ENCODE peak calls at places on chromosome 20, in four cellular contexts. One of them, this sample, is unnamed.

GRCh38 chr20:58583586-58583985 is 67.5 kb upstream of the STX16 start:
- DNase-seq in Calu3: no peak
- DNase-seq in NCI-H2081: no peak
- DNase-seq in ACHN: no peak
- DNase-seq in this sample: no peak

GRCh38 chr20:16498526-16499140 is 74.6 kb downstream of the KIF16B start:
- DNase-seq in Calu3: no peak
- DNase-seq in NCI-H2081: no peak
- DNase-seq in ACHN: no peak
- DNase-seq in this sample: no peak

GRCh38 chr20:2836035-2836434 is 4.4 kb downstream of the PCED1A start:
- DNase-seq in Calu3: no peak
- DNase-seq in NCI-H2081: no peak
- DNase-seq in ACHN: no peak
- DNase-seq in this sample: no peak

GRCh38 chr20:16729080-16729479 is 746 bp upstream of the SNRPB2 start:
- DNase-seq in Calu3: no peak
- DNase-seq in NCI-H2081: no peak
- DNase-seq in ACHN: no peak
- DNase-seq in this sample: no peak

GRCh38 chr20:21520702-21521595 is 7.1 kb upstream of the NKX2-2 start:
- DNase-seq in Calu3: no peak
- DNase-seq in NCI-H2081: peak; percentile 54
- DNase-seq in ACHN: no peak
- DNase-seq in this sample: peak; percentile 75

GRCh38 chr20:4973330-4974097 is 27.8 kb downstream of the SLC23A2 start:
- DNase-seq in Calu3: peak; percentile 8
- DNase-seq in NCI-H2081: no peak
- DNase-seq in ACHN: peak; percentile 82
- DNase-seq in this sample: no peak

GRCh38 chr20:21564127-21564773 is 50.4 kb upstream of the NKX2-2 start:
- DNase-seq in Calu3: no peak
- DNase-seq in NCI-H2081: no peak
- DNase-seq in ACHN: peak; percentile 83
- DNase-seq in this sample: no peak

GRCh38 chr20:25496968-25497401 is 88.3 kb downstream of the NINL start:
- DNase-seq in Calu3: peak; percentile 23
- DNase-seq in NCI-H2081: no peak
- DNase-seq in ACHN: peak; percentile 89
- DNase-seq in this sample: no peak

GRCh38 chr20:33947709-33948295 is 45.9 kb upstream of the RALY start:
- DNase-seq in Calu3: peak; percentile 59
- DNase-seq in NCI-H2081: no peak
- DNase-seq in ACHN: peak; percentile 63
- DNase-seq in this sample: no peak

GRCh38 chr20:17825949-17826843 is 126.4 kb downstream of the BANF2 start:
- DNase-seq in Calu3: no peak
- DNase-seq in NCI-H2081: no peak
- DNase-seq in ACHN: no peak
- DNase-seq in this sample: no peak

GRCh38 chr20:2610941-2611720 is 41.3 kb upstream of the NOP56 start:
- DNase-seq in Calu3: no peak
- DNase-seq in NCI-H2081: no peak
- DNase-seq in ACHN: no peak
- DNase-seq in this sample: peak; percentile 45

GRCh38 chr20:39146394-39146793 is 184.2 kb downstream of the DHX35 start:
- DNase-seq in Calu3: no peak
- DNase-seq in NCI-H2081: no peak
- DNase-seq in ACHN: no peak
- DNase-seq in this sample: no peak

GRCh38 chr20:760751-761417 is 7.4 kb downstream of the SLC52A3 start:
- DNase-seq in Calu3: no peak
- DNase-seq in NCI-H2081: no peak
- DNase-seq in ACHN: no peak
- DNase-seq in this sample: no peak

GRCh38 chr20:57275813-57276212 is 9.4 kb upstream of the BMP7 start:
- DNase-seq in Calu3: no peak
- DNase-seq in NCI-H2081: no peak
- DNase-seq in ACHN: no peak
- DNase-seq in this sample: no peak

GRCh38 chr20:46644733-46645132 is 6.5 kb downstream of the SLC13A3 start:
- DNase-seq in Calu3: no peak
- DNase-seq in NCI-H2081: no peak
- DNase-seq in ACHN: no peak
- DNase-seq in this sample: no peak

GRCh38 chr20:10157539-10157938 is 61.1 kb upstream of the SNAP25 start:
- DNase-seq in Calu3: no peak
- DNase-seq in NCI-H2081: no peak
- DNase-seq in ACHN: no peak
- DNase-seq in this sample: no peak

GRCh38 chr20:37686762-37687477 is 6.9 kb upstream of the CTNNBL1 start:
- DNase-seq in Calu3: peak; percentile 12
- DNase-seq in NCI-H2081: no peak
- DNase-seq in ACHN: no peak
- DNase-seq in this sample: no peak

GRCh38 chr20:54291339-54292060 is 83.6 kb downstream of the PFDN4 start:
- DNase-seq in Calu3: no peak
- DNase-seq in NCI-H2081: no peak
- DNase-seq in ACHN: no peak
- DNase-seq in this sample: no peak

GRCh38 chr20:41393705-41394066 is 27.1 kb upstream of the EMILIN3 start:
- DNase-seq in Calu3: no peak
- DNase-seq in NCI-H2081: no peak
- DNase-seq in ACHN: no peak
- DNase-seq in this sample: no peak

GRCh38 chr20:47960277-47960676 is 175.0 kb upstream of the SULF2 start:
- DNase-seq in Calu3: no peak
- DNase-seq in NCI-H2081: no peak
- DNase-seq in ACHN: no peak
- DNase-seq in this sample: no peak

GRCh38 chr20:51695574-51696303 is 72.5 kb downstream of the ATP9A start:
- DNase-seq in Calu3: peak; percentile 69
- DNase-seq in NCI-H2081: no peak
- DNase-seq in ACHN: no peak
- DNase-seq in this sample: no peak

GRCh38 chr20:40563296-40563950 is 125.6 kb downstream of the MAFB start:
- DNase-seq in Calu3: peak; percentile 98
- DNase-seq in NCI-H2081: no peak
- DNase-seq in ACHN: no peak
- DNase-seq in this sample: no peak

GRCh38 chr20:41436679-41437078 is 70.1 kb upstream of the EMILIN3 start:
- DNase-seq in Calu3: no peak
- DNase-seq in NCI-H2081: no peak
- DNase-seq in ACHN: peak; percentile 54
- DNase-seq in this sample: no peak

GRCh38 chr20:53345536-53346070 is 248.0 kb downstream of the ZNF217 start:
- DNase-seq in Calu3: no peak
- DNase-seq in NCI-H2081: no peak
- DNase-seq in ACHN: no peak
- DNase-seq in this sample: no peak

GRCh38 chr20:38208088-38208487 is 43.0 kb upstream of the TGM2 start:
- DNase-seq in Calu3: no peak
- DNase-seq in NCI-H2081: no peak
- DNase-seq in ACHN: no peak
- DNase-seq in this sample: no peak

GRCh38 chr20:31817461-31817860 is 1.7 kb upstream of the MYLK2 start:
- DNase-seq in Calu3: no peak
- DNase-seq in NCI-H2081: no peak
- DNase-seq in ACHN: no peak
- DNase-seq in this sample: no peak

GRCh38 chr20:20096421-20096820 is 44.1 kb downstream of the CFAP61 start:
- DNase-seq in Calu3: no peak
- DNase-seq in NCI-H2081: peak; percentile 50
- DNase-seq in ACHN: no peak
- DNase-seq in this sample: peak; percentile 10

GRCh38 chr20:46013826-46014516 is 5.3 kb downstream of the MMP9 start:
- DNase-seq in Calu3: peak; percentile 87
- DNase-seq in NCI-H2081: peak; percentile 64
- DNase-seq in ACHN: peak; percentile 52
- DNase-seq in this sample: peak; percentile 69

GRCh38 chr20:36875702-36876472 is at the start of gene TLDC2:
- DNase-seq in Calu3: peak; percentile 43
- DNase-seq in NCI-H2081: no peak
- DNase-seq in ACHN: no peak
- DNase-seq in this sample: no peak

GRCh38 chr20:50855498-50856474 is 60.9 kb downstream of the BCAS4 start:
- DNase-seq in Calu3: peak; percentile 51
- DNase-seq in NCI-H2081: no peak
- DNase-seq in ACHN: peak; percentile 8
- DNase-seq in this sample: no peak

GRCh38 chr20:43068482-43068881 is 121.2 kb downstream of the PTPRT start:
- DNase-seq in Calu3: no peak
- DNase-seq in NCI-H2081: no peak
- DNase-seq in ACHN: no peak
- DNase-seq in this sample: no peak

GRCh38 chr20:1165521-1165920 is 19.3 kb downstream of the TMEM74B start:
- DNase-seq in Calu3: no peak
- DNase-seq in NCI-H2081: no peak
- DNase-seq in ACHN: no peak
- DNase-seq in this sample: no peak

GRCh38 chr20:59771506-59772372 is 161.7 kb downstream of the SYCP2 start:
- DNase-seq in Calu3: no peak
- DNase-seq in NCI-H2081: no peak
- DNase-seq in ACHN: no peak
- DNase-seq in this sample: no peak

GRCh38 chr20:62632575-62632974 is 9.7 kb upstream of the SLCO4A1 start:
- DNase-seq in Calu3: no peak
- DNase-seq in NCI-H2081: peak; percentile 58
- DNase-seq in ACHN: no peak
- DNase-seq in this sample: peak; percentile 17

GRCh38 chr20:53381568-53382262 is 211.9 kb downstream of the ZNF217 start:
- DNase-seq in Calu3: no peak
- DNase-seq in NCI-H2081: no peak
- DNase-seq in ACHN: no peak
- DNase-seq in this sample: no peak

GRCh38 chr20:35947489-35947888 is 6.8 kb downstream of the SCAND1 start:
- DNase-seq in Calu3: peak; percentile 41
- DNase-seq in NCI-H2081: no peak
- DNase-seq in ACHN: peak; percentile 36
- DNase-seq in this sample: no peak

GRCh38 chr20:4435210-4435609 is 286.5 kb upstream of the PRND start:
- DNase-seq in Calu3: no peak
- DNase-seq in NCI-H2081: no peak
- DNase-seq in ACHN: no peak
- DNase-seq in this sample: no peak

GRCh38 chr20:38674178-38675133 is 49.8 kb upstream of the SLC32A1 start:
- DNase-seq in Calu3: no peak
- DNase-seq in NCI-H2081: peak; percentile 48
- DNase-seq in ACHN: peak; percentile 12
- DNase-seq in this sample: peak; percentile 74